ENCODE peak calls at places on chromosomes 3 and 15, in ten cellular contexts. U, W, O, F, X, K, S, H, A and I are unnamed samples.

GRCh38 chr3:188282871-188283270 is 128.9 kb downstream of the LPP start:
- DNase-seq in A (no peak), O (no peak), W (peak; percentile 30), U (no peak), K (no peak), H (no peak), F (peak; percentile 73), X (no peak), S (no peak), I (no peak)

GRCh38 chr3:152760591-152760990 is 74.3 kb upstream of the P2RY1 start:
- DNase-seq in K (no peak), S (no peak), H (no peak), U (no peak), A (no peak), W (no peak), F (no peak), O (no peak), X (no peak), I (no peak)

GRCh38 chr15:31523655-31524049 is 197.0 kb downstream of the KLF13 start:
- DNase-seq in O (no peak), U (no peak), K (no peak), F (no peak), W (no peak), H (no peak), A (no peak), X (no peak), S (no peak), I (no peak)

GRCh38 chr3:101632586-101632985 is 44.3 kb downstream of the ZBTB11 start:
- DNase-seq in O (no peak), H (no peak), X (no peak), F (no peak), W (no peak), S (no peak), K (no peak), U (no peak), A (no peak), I (no peak)

GRCh38 chr3:169945313-169945712 is 21.3 kb upstream of the SEC62 start:
- DNase-seq in S (peak; percentile 84), A (no peak), K (no peak), W (no peak), X (no peak), F (no peak), U (no peak), O (peak; percentile 31), H (peak; percentile 90), I (peak; percentile 74)

GRCh38 chr3:157819826-157820517 is 286.2 kb downstream of the SHOX2 start:
- DNase-seq in H (no peak), X (no peak), F (no peak), U (no peak), W (no peak), K (no peak), S (no peak), O (no peak), A (no peak), I (no peak)

GRCh38 chr3:9109570-9109914 is 139.9 kb downstream of the SRGAP3 start:
- DNase-seq in H (no peak), U (no peak), F (no peak), S (no peak), X (no peak), K (no peak), W (no peak), O (no peak), A (no peak), I (no peak)

GRCh38 chr3:87318609-87319008 is 42.2 kb upstream of the POU1F1 start:
- DNase-seq in W (no peak), U (no peak), X (no peak), S (no peak), O (no peak), F (no peak), H (no peak), K (no peak), A (no peak), I (no peak)

GRCh38 chr15:51782357-51782896 is 31.0 kb downstream of the TMOD2 start:
- DNase-seq in H (no peak), O (no peak), S (no peak), A (no peak), F (peak; percentile 29), U (peak; percentile 52), K (peak; percentile 12), W (no peak), X (no peak), I (no peak)

GRCh38 chr3:181362378-181362777 is 349.3 kb upstream of the SOX2 start:
- DNase-seq in H (no peak), F (no peak), X (no peak), U (no peak), K (no peak), W (no peak), S (no peak), A (no peak), O (no peak), I (no peak)

GRCh38 chr15:62734706-62735105 is 307.8 kb upstream of the TPM1 start:
- DNase-seq in X (no peak), F (no peak), O (no peak), W (no peak), S (no peak), U (no peak), H (no peak), K (no peak), A (no peak), I (no peak)

GRCh38 chr15:76203346-76203745 is 107.9 kb downstream of the ETFA start:
- DNase-seq in A (no peak), U (no peak), O (no peak), K (no peak), H (no peak), S (no peak), W (no peak), F (no peak), X (no peak), I (no peak)

GRCh38 chr15:94535298-94536048 is 304.1 kb downstream of the MCTP2 start:
- DNase-seq in U (no peak), O (no peak), S (no peak), F (no peak), K (no peak), W (no peak), H (no peak), A (no peak), X (no peak), I (no peak)

GRCh38 chr15:99755692-99756409 is 22.6 kb upstream of the LYSMD4 start:
- DNase-seq in A (no peak), F (peak; percentile 75), H (peak; percentile 69), X (peak; percentile 52), W (peak; percentile 49), K (peak; percentile 56), S (peak; percentile 35), U (peak; percentile 69), O (peak; percentile 49), I (peak; percentile 74)

DNA sequence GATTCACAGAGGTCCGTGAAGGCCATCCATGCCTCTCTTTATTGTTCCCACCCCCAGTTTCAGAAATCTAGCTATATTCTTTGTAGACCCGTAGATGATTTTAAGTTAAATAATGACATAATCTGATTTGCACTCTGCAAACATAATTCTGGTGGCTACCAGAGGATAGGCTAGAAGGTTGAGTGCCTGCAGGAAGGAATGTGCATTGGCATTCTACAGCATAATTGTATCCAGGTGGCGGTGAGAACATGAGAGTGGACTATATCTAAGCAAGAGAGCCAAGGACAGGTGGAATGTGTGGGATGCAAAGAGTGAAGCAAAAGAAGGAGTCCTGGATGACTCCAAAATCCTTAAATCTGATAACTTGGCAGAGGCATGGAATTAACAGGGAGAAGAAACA is 298.5 kb upstream of the MME start:
- DNase-seq in O (no peak), S (no peak), X (no peak), A (no peak), U (no peak), W (no peak), K (no peak), H (no peak), F (no peak), I (no peak)
- TF ChIP-seq CTCF in O (no peak), S (no peak), X (no peak), A (no peak), U (no peak), W (no peak), K (no peak), H (no peak), F (peak; percentile 9), I (no peak)

GRCh38 chr3:136734382-136735070 is 17.7 kb downstream of the STAG1 start:
- DNase-seq in U (no peak), F (peak; percentile 10), H (no peak), O (no peak), W (no peak), K (no peak), A (no peak), X (no peak), S (no peak), I (peak; percentile 27)
- TF ChIP-seq CTCF in U (no peak), F (no peak), H (no peak), O (no peak), W (no peak), K (no peak), A (no peak), X (no peak), S (no peak), I (peak; percentile 29)

DNA sequence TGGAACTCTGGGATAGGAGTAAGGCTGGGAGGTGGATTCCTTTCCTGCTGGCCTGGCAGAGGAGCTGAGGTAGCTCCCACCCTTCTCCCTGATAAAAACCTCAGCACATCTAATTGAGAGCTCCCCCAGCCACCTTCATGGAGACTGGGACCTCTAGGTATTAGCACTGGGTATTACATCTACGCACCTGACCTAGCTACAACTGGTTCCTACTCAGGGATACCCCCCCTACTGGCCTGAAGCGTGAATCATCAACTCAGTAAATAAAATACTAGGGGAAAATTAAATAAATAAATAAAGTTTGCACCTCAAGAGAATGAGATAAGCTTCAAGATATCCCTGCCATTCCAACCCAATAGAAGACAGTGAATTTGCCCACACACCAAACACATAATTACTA is 140.4 kb downstream of the NEK10 start:
- DNase-seq in A (no peak), K (peak; percentile 13), O (no peak), H (no peak), X (no peak), U (no peak), W (no peak), F (no peak), S (no peak), I (no peak)
- TF ChIP-seq CTCF in A (no peak), K (peak; percentile 43), O (no peak), H (peak; percentile 5), X (no peak), U (no peak), W (no peak), F (peak; percentile 13), S (no peak), I (peak; percentile 7)

GRCh38 chr15:74383286-74383685 is 15.8 kb upstream of the CYP11A1 start:
- DNase-seq in U (no peak), H (no peak), F (no peak), X (peak; percentile 13), W (no peak), O (no peak), A (no peak), S (no peak), K (no peak), I (no peak)

GRCh38 chr15:74385442-74386132 is 18.1 kb upstream of the CYP11A1 start:
- DNase-seq in F (no peak), U (peak; percentile 41), O (no peak), X (peak; percentile 17), W (no peak), A (no peak), H (no peak), S (no peak), K (no peak), I (no peak)

GRCh38 chr15:74384566-74385441 is 17.4 kb upstream of the CYP11A1 start:
- DNase-seq in W (no peak), H (peak; percentile 89), S (peak; percentile 48), F (no peak), A (no peak), U (peak; percentile 84), O (no peak), X (peak; percentile 38), K (peak; percentile 84), I (peak; percentile 88)

GRCh38 chr15:74382004-74382816 is 14.8 kb upstream of the CYP11A1 start:
- DNase-seq in W (peak; percentile 94), S (peak; percentile 60), K (peak; percentile 98), A (peak; percentile 86), X (peak; percentile 88), H (peak; percentile 78), F (peak; percentile 74), O (peak; percentile 89), U (peak; percentile 93), I (peak; percentile 83)

GRCh38 chr15:74383695-74384565 is 16.5 kb upstream of the CYP11A1 start:
- DNase-seq in U (peak; percentile 96), W (no peak), K (peak; percentile 92), A (no peak), O (no peak), X (peak; percentile 27), H (peak; percentile 89), S (no peak), F (no peak), I (peak; percentile 90)
- TF ChIP-seq CTCF in U (no peak), W (no peak), K (no peak), A (no peak), O (no peak), X (no peak), H (no peak), S (no peak), F (no peak), I (peak; percentile 43)